ENCODE peak calls at places on chromosomes 6 and 20, in seven cellular contexts. One of them, this sample, is unnamed.

GRCh38 chr6:87391334-87391733 is 16.4 kb upstream of the CFAP206 start:
- DNase-seq in astrocyte: no peak
- DNase-seq in lung: no peak
- DNase-seq in CD8-positive, alpha-beta T cell: no peak
- DNase-seq in hepatocyte: peak; percentile 56
- DNase-seq in fibroblast of lung: no peak
- DNase-seq in mammary epithelial cell: peak; percentile 34
- DNase-seq in this sample: no peak

GRCh38 chr6:27545271-27546046 is 72.6 kb upstream of the ZNF184 start:
- DNase-seq in astrocyte: peak; percentile 73
- DNase-seq in lung: no peak
- DNase-seq in CD8-positive, alpha-beta T cell: no peak
- DNase-seq in hepatocyte: peak; percentile 77
- DNase-seq in fibroblast of lung: peak; percentile 82
- DNase-seq in mammary epithelial cell: peak; percentile 93
- DNase-seq in this sample: no peak

GRCh38 chr20:2752631-2753455 is 47.6 kb downstream of the CPXM1 start:
- DNase-seq in astrocyte: no peak
- DNase-seq in lung: no peak
- DNase-seq in CD8-positive, alpha-beta T cell: no peak
- DNase-seq in hepatocyte: peak; percentile 79
- DNase-seq in fibroblast of lung: peak; percentile 14
- DNase-seq in mammary epithelial cell: no peak
- DNase-seq in this sample: no peak

GRCh38 chr20:64029293-64030117 is 6.5 kb upstream of the C20orf204 start:
- DNase-seq in astrocyte: no peak
- DNase-seq in lung: no peak
- DNase-seq in CD8-positive, alpha-beta T cell: no peak
- DNase-seq in hepatocyte: no peak
- DNase-seq in fibroblast of lung: no peak
- DNase-seq in mammary epithelial cell: no peak
- DNase-seq in this sample: no peak

GRCh38 chr6:31246051-31246495 is 25.8 kb downstream of the HLA-C start:
- DNase-seq in astrocyte: peak; percentile 64
- DNase-seq in lung: no peak
- DNase-seq in CD8-positive, alpha-beta T cell: no peak
- DNase-seq in hepatocyte: peak; percentile 75
- DNase-seq in fibroblast of lung: peak; percentile 71
- DNase-seq in mammary epithelial cell: peak; percentile 95
- DNase-seq in this sample: no peak

GRCh38 chr6:155883741-155884140 is 428.1 kb upstream of the NOX3 start:
- DNase-seq in astrocyte: peak; percentile 81
- DNase-seq in lung: no peak
- DNase-seq in CD8-positive, alpha-beta T cell: no peak
- DNase-seq in hepatocyte: no peak
- DNase-seq in fibroblast of lung: peak; percentile 83
- DNase-seq in mammary epithelial cell: no peak
- DNase-seq in this sample: no peak

GRCh38 chr6:89351632-89352328 is 742 bp downstream of the UBE2J1 start:
- DNase-seq in astrocyte: no peak
- DNase-seq in lung: no peak
- DNase-seq in CD8-positive, alpha-beta T cell: no peak
- DNase-seq in hepatocyte: peak; percentile 32
- DNase-seq in fibroblast of lung: no peak
- DNase-seq in mammary epithelial cell: no peak
- DNase-seq in this sample: no peak

GRCh38 chr20:49278036-49278816 is at the start of gene ZNFX1:
- DNase-seq in astrocyte: peak; percentile 90
- DNase-seq in lung: peak; percentile 99
- DNase-seq in CD8-positive, alpha-beta T cell: peak; percentile 96
- DNase-seq in hepatocyte: peak; percentile 99
- DNase-seq in fibroblast of lung: peak; percentile 94
- DNase-seq in mammary epithelial cell: peak; percentile 97
- DNase-seq in this sample: peak; percentile 100

GRCh38 chr20:41364236-41364855 is 2.3 kb downstream of the EMILIN3 start:
- DNase-seq in astrocyte: no peak
- DNase-seq in lung: no peak
- DNase-seq in CD8-positive, alpha-beta T cell: no peak
- DNase-seq in hepatocyte: no peak
- DNase-seq in fibroblast of lung: no peak
- DNase-seq in mammary epithelial cell: no peak
- DNase-seq in this sample: no peak

GRCh38 chr6:146770965-146771735 is 172.4 kb downstream of the ADGB start:
- DNase-seq in astrocyte: no peak
- DNase-seq in lung: peak; percentile 54
- DNase-seq in CD8-positive, alpha-beta T cell: peak; percentile 18
- DNase-seq in hepatocyte: no peak
- DNase-seq in fibroblast of lung: no peak
- DNase-seq in mammary epithelial cell: no peak
- DNase-seq in this sample: peak; percentile 59

GRCh38 chr6:169787797-169788196 is 36.4 kb downstream of the ERMARD start:
- DNase-seq in astrocyte: no peak
- DNase-seq in lung: no peak
- DNase-seq in CD8-positive, alpha-beta T cell: no peak
- DNase-seq in hepatocyte: no peak
- DNase-seq in fibroblast of lung: no peak
- DNase-seq in mammary epithelial cell: no peak
- DNase-seq in this sample: peak; percentile 16

GRCh38 chr20:16049478-16050093 is 523.7 kb downstream of the KIF16B start:
- DNase-seq in astrocyte: no peak
- DNase-seq in lung: no peak
- DNase-seq in CD8-positive, alpha-beta T cell: no peak
- DNase-seq in hepatocyte: no peak
- DNase-seq in fibroblast of lung: no peak
- DNase-seq in mammary epithelial cell: no peak
- DNase-seq in this sample: no peak

GRCh38 chr6:37188962-37189510 is 19.1 kb downstream of the PIM1 start:
- DNase-seq in astrocyte: no peak
- DNase-seq in lung: no peak
- DNase-seq in CD8-positive, alpha-beta T cell: no peak
- DNase-seq in hepatocyte: no peak
- DNase-seq in fibroblast of lung: no peak
- DNase-seq in mammary epithelial cell: no peak
- DNase-seq in this sample: no peak

GRCh38 chr6:106347219-106347618 is 13.3 kb upstream of the CRYBG1 start:
- DNase-seq in astrocyte: no peak
- DNase-seq in lung: no peak
- DNase-seq in CD8-positive, alpha-beta T cell: no peak
- DNase-seq in hepatocyte: no peak
- DNase-seq in fibroblast of lung: no peak
- DNase-seq in mammary epithelial cell: no peak
- DNase-seq in this sample: no peak

GRCh38 chr6:132298344-132298949 is 102.8 kb downstream of the MOXD1 start:
- DNase-seq in astrocyte: peak; percentile 16
- DNase-seq in lung: no peak
- DNase-seq in CD8-positive, alpha-beta T cell: peak; percentile 6
- DNase-seq in hepatocyte: peak; percentile 73
- DNase-seq in fibroblast of lung: peak; percentile 35
- DNase-seq in mammary epithelial cell: peak; percentile 23
- DNase-seq in this sample: no peak

GRCh38 chr6:106744781-106745180 is 115.4 kb downstream of the QRSL1 start:
- DNase-seq in astrocyte: no peak
- DNase-seq in lung: no peak
- DNase-seq in CD8-positive, alpha-beta T cell: no peak
- DNase-seq in hepatocyte: no peak
- DNase-seq in fibroblast of lung: no peak
- DNase-seq in mammary epithelial cell: no peak
- DNase-seq in this sample: no peak

GRCh38 chr6:157592566-157592965 is 211.6 kb downstream of the ZDHHC14 start:
- DNase-seq in astrocyte: no peak
- DNase-seq in lung: no peak
- DNase-seq in CD8-positive, alpha-beta T cell: no peak
- DNase-seq in hepatocyte: no peak
- DNase-seq in fibroblast of lung: no peak
- DNase-seq in mammary epithelial cell: no peak
- DNase-seq in this sample: no peak

GRCh38 chr6:5025911-5026819 is 22.3 kb upstream of the RPP40 start:
- DNase-seq in astrocyte: peak; percentile 24
- DNase-seq in lung: no peak
- DNase-seq in CD8-positive, alpha-beta T cell: no peak
- DNase-seq in hepatocyte: peak; percentile 78
- DNase-seq in fibroblast of lung: peak; percentile 51
- DNase-seq in mammary epithelial cell: no peak
- DNase-seq in this sample: no peak

GRCh38 chr6:107971181-107971580 is 13.2 kb upstream of the SEC63 start:
- DNase-seq in astrocyte: no peak
- DNase-seq in lung: no peak
- DNase-seq in CD8-positive, alpha-beta T cell: no peak
- DNase-seq in hepatocyte: no peak
- DNase-seq in fibroblast of lung: no peak
- DNase-seq in mammary epithelial cell: no peak
- DNase-seq in this sample: no peak

GRCh38 chr6:22325481-22325880 is 28.6 kb upstream of the PRL start:
- DNase-seq in astrocyte: no peak
- DNase-seq in lung: no peak
- DNase-seq in CD8-positive, alpha-beta T cell: no peak
- DNase-seq in hepatocyte: no peak
- DNase-seq in fibroblast of lung: no peak
- DNase-seq in mammary epithelial cell: no peak
- DNase-seq in this sample: no peak

GRCh38 chr6:40322336-40322735 is 264.8 kb downstream of the LRFN2 start:
- DNase-seq in astrocyte: no peak
- DNase-seq in lung: no peak
- DNase-seq in CD8-positive, alpha-beta T cell: no peak
- DNase-seq in hepatocyte: no peak
- DNase-seq in fibroblast of lung: no peak
- DNase-seq in mammary epithelial cell: no peak
- DNase-seq in this sample: no peak

GRCh38 chr20:1934578-1935573 is 39.7 kb downstream of the SIRPA start:
- DNase-seq in astrocyte: peak; percentile 63
- DNase-seq in lung: peak; percentile 54
- DNase-seq in CD8-positive, alpha-beta T cell: no peak
- DNase-seq in hepatocyte: peak; percentile 61
- DNase-seq in fibroblast of lung: peak; percentile 70
- DNase-seq in mammary epithelial cell: peak; percentile 88
- DNase-seq in this sample: peak; percentile 62

GRCh38 chr6:98366406-98366805 is 468.0 kb upstream of the POU3F2 start:
- DNase-seq in astrocyte: no peak
- DNase-seq in lung: no peak
- DNase-seq in CD8-positive, alpha-beta T cell: no peak
- DNase-seq in hepatocyte: no peak
- DNase-seq in fibroblast of lung: no peak
- DNase-seq in mammary epithelial cell: no peak
- DNase-seq in this sample: no peak

GRCh38 chr6:123804771-123805540 is 1.3 kb downstream of the NKAIN2 start:
- DNase-seq in astrocyte: no peak
- DNase-seq in lung: no peak
- DNase-seq in CD8-positive, alpha-beta T cell: no peak
- DNase-seq in hepatocyte: no peak
- DNase-seq in fibroblast of lung: no peak
- DNase-seq in mammary epithelial cell: no peak
- DNase-seq in this sample: no peak

GRCh38 chr6:14915888-14916832 is 329.7 kb upstream of the JARID2 start:
- DNase-seq in astrocyte: no peak
- DNase-seq in lung: no peak
- DNase-seq in CD8-positive, alpha-beta T cell: no peak
- DNase-seq in hepatocyte: no peak
- DNase-seq in fibroblast of lung: no peak
- DNase-seq in mammary epithelial cell: no peak
- DNase-seq in this sample: no peak

GRCh38 chr6:160991411-160992322 is at the start of gene MAP3K4:
- DNase-seq in astrocyte: peak; percentile 63
- DNase-seq in lung: peak; percentile 84
- DNase-seq in CD8-positive, alpha-beta T cell: peak; percentile 74
- DNase-seq in hepatocyte: peak; percentile 90
- DNase-seq in fibroblast of lung: peak; percentile 82
- DNase-seq in mammary epithelial cell: peak; percentile 81
- DNase-seq in this sample: peak; percentile 68

GRCh38 chr20:20459726-20460125 is 91.8 kb downstream of the INSM1 start:
- DNase-seq in astrocyte: no peak
- DNase-seq in lung: no peak
- DNase-seq in CD8-positive, alpha-beta T cell: no peak
- DNase-seq in hepatocyte: no peak
- DNase-seq in fibroblast of lung: no peak
- DNase-seq in mammary epithelial cell: no peak
- DNase-seq in this sample: no peak

DNA sequence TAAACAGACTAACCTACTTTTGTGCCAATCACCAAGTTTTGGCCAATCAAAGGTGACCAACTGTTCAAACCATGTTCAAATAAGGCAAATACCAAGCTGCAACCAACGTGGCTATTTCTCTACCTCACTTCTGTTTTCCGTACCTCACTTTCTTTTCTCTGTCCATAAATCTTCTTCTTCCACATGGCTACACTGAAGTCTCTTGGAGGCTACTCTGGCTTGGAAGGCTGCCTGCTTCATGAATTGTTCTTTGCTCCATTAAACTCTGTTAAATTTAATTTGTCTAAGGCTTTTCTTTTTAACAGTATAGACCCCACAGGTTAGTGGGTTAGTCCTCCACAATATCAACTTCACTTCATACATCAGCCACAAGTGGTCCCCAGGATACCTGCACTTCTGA is 58.8 kb downstream of the MKKS start:
- DNase-seq in astrocyte: peak; percentile 77
- DNase-seq in lung: no peak
- DNase-seq in CD8-positive, alpha-beta T cell: no peak
- DNase-seq in hepatocyte: no peak
- DNase-seq in fibroblast of lung: peak; percentile 76
- DNase-seq in mammary epithelial cell: no peak
- DNase-seq in this sample: no peak
- H3K4me1 ChIP-seq in astrocyte: peaks cover 13% of the 10 kb centered on the region
- H3K4me1 ChIP-seq in lung: no peaks in the 10 kb centered on the region
- H3K4me1 ChIP-seq in CD8-positive, alpha-beta T cell: no peaks in the 10 kb centered on the region
- H3K4me1 ChIP-seq in hepatocyte: no peaks in the 10 kb centered on the region
- H3K4me1 ChIP-seq in fibroblast of lung: peaks cover 2% of the 10 kb centered on the region
- H3K4me1 ChIP-seq in mammary epithelial cell: no peaks in the 10 kb centered on the region
- H3K4me1 ChIP-seq in this sample: no peaks in the 10 kb centered on the region

GRCh38 chr20:676315-676937 is 824 bp upstream of the SCRT2 start:
- DNase-seq in astrocyte: no peak
- DNase-seq in lung: no peak
- DNase-seq in CD8-positive, alpha-beta T cell: no peak
- DNase-seq in hepatocyte: no peak
- DNase-seq in fibroblast of lung: no peak
- DNase-seq in mammary epithelial cell: no peak
- DNase-seq in this sample: peak; percentile 49
- TF ChIP-seq CTCF in astrocyte: no peak
- TF ChIP-seq CTCF in lung: no peak
- TF ChIP-seq CTCF in CD8-positive, alpha-beta T cell: no peak
- TF ChIP-seq CTCF in hepatocyte: no peak
- TF ChIP-seq CTCF in fibroblast of lung: no peak
- TF ChIP-seq CTCF in mammary epithelial cell: no peak
- TF ChIP-seq CTCF in this sample: no peak

DNA sequence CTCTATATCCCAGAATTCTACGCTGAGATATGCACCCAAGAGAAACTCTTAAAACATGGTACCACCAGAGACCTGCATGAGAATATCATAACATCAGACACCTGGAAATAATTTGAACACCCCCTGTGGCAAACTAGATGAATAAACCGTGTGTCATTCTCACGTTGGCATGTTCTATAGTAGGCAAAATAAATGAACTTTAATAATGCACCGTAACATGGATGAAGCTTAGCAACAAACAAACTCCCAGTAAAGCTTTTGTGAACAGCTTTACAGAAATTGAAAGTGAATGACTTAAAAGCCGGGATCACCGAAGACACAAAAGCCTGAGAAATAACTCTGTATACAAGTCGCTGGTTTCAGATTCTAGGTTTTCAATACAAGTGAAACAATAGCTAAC is 1166.8 kb upstream of the CITED2 start:
- DNase-seq in astrocyte: peak; percentile 40
- DNase-seq in lung: no peak
- DNase-seq in CD8-positive, alpha-beta T cell: no peak
- DNase-seq in hepatocyte: no peak
- DNase-seq in fibroblast of lung: peak; percentile 56
- DNase-seq in mammary epithelial cell: no peak
- DNase-seq in this sample: no peak
- H3K9me3 ChIP-seq in astrocyte: no peaks in the 10 kb centered on the region
- H3K9me3 ChIP-seq in lung: no peaks in the 10 kb centered on the region
- H3K9me3 ChIP-seq in CD8-positive, alpha-beta T cell: no peaks in the 10 kb centered on the region
- H3K9me3 ChIP-seq in hepatocyte: no peaks in the 10 kb centered on the region
- H3K9me3 ChIP-seq in fibroblast of lung: no peaks in the 10 kb centered on the region
- H3K9me3 ChIP-seq in mammary epithelial cell: no peaks in the 10 kb centered on the region
- H3K9me3 ChIP-seq in this sample: no peaks in the 10 kb centered on the region

GRCh38 chr6:52419809-52420667 is at the start of gene EFHC1:
- DNase-seq in astrocyte: peak; percentile 91
- DNase-seq in lung: peak; percentile 98
- DNase-seq in CD8-positive, alpha-beta T cell: peak; percentile 98
- DNase-seq in hepatocyte: peak; percentile 100
- DNase-seq in fibroblast of lung: peak; percentile 95
- DNase-seq in mammary epithelial cell: peak; percentile 97
- DNase-seq in this sample: peak; percentile 100
- H3K4me1 ChIP-seq in astrocyte: peaks cover 46% of the 10 kb centered on the region
- H3K4me1 ChIP-seq in lung: peaks cover 4% of the 10 kb centered on the region
- H3K4me1 ChIP-seq in CD8-positive, alpha-beta T cell: peaks cover 19% of the 10 kb centered on the region
- H3K4me1 ChIP-seq in hepatocyte: peaks cover 19% of the 10 kb centered on the region
- H3K4me1 ChIP-seq in fibroblast of lung: peaks cover 17% of the 10 kb centered on the region
- H3K4me1 ChIP-seq in mammary epithelial cell: peaks cover 31% of the 10 kb centered on the region
- H3K4me1 ChIP-seq in this sample: no peaks in the 10 kb centered on the region

This sample was measured in Peyer's patch.